ENCODE peak calls at places on chromosomes 6 and 20, in seven cellular contexts. Z is T1000; X is mesenteric fat pad; F is kidney glomerular epithelial cell; E is activated CD4-positive, alpha-beta T cell treated with anti-CD3 and anti-CD28 coated beads, Interleukin-2, amount 10 ng/mL, durations not matched to agents 24 days and 14 days; K is activated naive CD4-positive, alpha-beta T cell treated with anti-CD3 and anti-CD28 coated beads, Interleukin-2, amount 50 U/mL, for 16 hours; P is hypothalamus. N is an unnamed sample.

GRCh38 chr6:7106752-7107577 is 796 bp upstream of the RREB1 start:
- DNase-seq in Z (no peak), X (no peak), F (no peak), E (peak; percentile 85), K (peak; percentile 70), P (no peak), N (no peak)

GRCh38 chr6:23388239-23388803 is 737.7 kb upstream of the NRSN1 start:
- DNase-seq in Z (no peak), X (no peak), F (no peak), E (no peak), K (no peak), P (no peak), N (no peak)

GRCh38 chr20:9508696-9509178 is 5.7 kb upstream of the LAMP5 start:
- DNase-seq in Z (no peak), X (no peak), F (no peak), E (no peak), K (no peak), P (no peak), N (no peak)

GRCh38 chr6:26383624-26384417 is 913 bp downstream of the BTN2A2 start:
- DNase-seq in Z (no peak), X (no peak), F (peak; percentile 85), E (peak; percentile 73), K (peak; percentile 20), P (no peak), N (peak; percentile 62)

GRCh38 chr6:3081965-3082364 is 13.7 kb downstream of the RIPK1 start:
- DNase-seq in Z (no peak), X (no peak), F (no peak), E (no peak), K (no peak), P (no peak), N (no peak)

GRCh38 chr6:18277181-18278006 is 13.1 kb upstream of the DEK start:
- DNase-seq in Z (no peak), X (no peak), F (no peak), E (no peak), K (no peak), P (no peak), N (no peak)

GRCh38 chr6:11484441-11484840 is 53.1 kb upstream of the TMEM170B start:
- DNase-seq in Z (no peak), X (no peak), F (no peak), E (no peak), K (no peak), P (no peak), N (no peak)

GRCh38 chr6:107674995-107675738 is 148.9 kb downstream of the SCML4 start:
- DNase-seq in Z (peak; percentile 58), X (peak; percentile 94), F (peak; percentile 69), E (peak; percentile 95), K (peak; percentile 90), P (peak; percentile 61), N (peak; percentile 75)

N was measured in LHCN-M2.